ENCODE peak calls at places on chromosomes 13 and 19, in nine cellular contexts. X is left cardiac atrium; T is activated naive CD4-positive, alpha-beta T cell; S is AG08396; R is activated naive CD8-positive, alpha-beta T cell treated with anti-CD3 and anti-CD28 coated beads, Interleukin-2, amount 50 U/mL, for 24 hours; G is stimulated activated CD8-positive, alpha-beta memory T cell treated with anti-CD3 and anti-CD28 coated beads, Interleukin-4, amount 100 ng/mL, for 24 hours; O is effector CD4-positive, alpha-beta T cell; K is H1; U is fibroblast of the aortic adventitia. H is an unnamed sample.

GRCh38 chr19:19489804-19490204 is 25.5 kb downstream of the TSSK6 start:
- DNase-seq in X (no peak), T (no peak), S (no peak), R (no peak), G (no peak), O (no peak), K (no peak), U (no peak), H (no peak)

GRCh38 chr19:15337202-15337601 is 4.9 kb upstream of the BRD4 start:
- DNase-seq in X (no peak), T (no peak), S (peak; percentile 64), R (no peak), G (no peak), O (no peak), K (no peak), U (peak; percentile 70), H (no peak)

GRCh38 chr13:72284791-72285190 is 417.8 kb upstream of the DACH1 start:
- DNase-seq in X (no peak), T (no peak), S (no peak), R (no peak), G (no peak), O (no peak), K (no peak), U (no peak), H (no peak)

GRCh38 chr13:77857810-77858209 is 60.8 kb downstream of the EDNRB start:
- DNase-seq in X (no peak), T (no peak), S (no peak), R (no peak), G (no peak), O (no peak), K (no peak), U (no peak), H (no peak)

GRCh38 chr19:30160996-30161655 is 211.1 kb upstream of the ZNF536 start:
- DNase-seq in X (no peak), T (no peak), S (no peak), R (no peak), G (no peak), O (no peak), K (no peak), U (no peak), H (no peak)

GRCh38 chr13:43876366-43876765 is 3.2 kb downstream of the CCDC122 start:
- DNase-seq in X (no peak), T (no peak), S (no peak), R (no peak), G (no peak), O (no peak), K (no peak), U (no peak), H (no peak)

GRCh38 chr13:50357586-50358118 is 342.4 kb downstream of the KCNRG start:
- DNase-seq in X (peak; percentile 34), T (no peak), S (peak; percentile 64), R (no peak), G (no peak), O (no peak), K (no peak), U (peak; percentile 89), H (peak; percentile 57)

GRCh38 chr13:37747071-37747612 is 122.4 kb downstream of the TRPC4 start:
- DNase-seq in X (no peak), T (no peak), S (no peak), R (no peak), G (no peak), O (no peak), K (no peak), U (peak; percentile 71), H (no peak)

GRCh38 chr13:21476893-21477472 is 17.9 kb upstream of the ZDHHC20 start:
- DNase-seq in X (peak; percentile 85), T (peak; percentile 68), S (peak; percentile 70), R (peak; percentile 87), G (peak; percentile 67), O (peak; percentile 70), K (peak; percentile 90), U (peak; percentile 84), H (no peak)

GRCh38 chr19:5968431-5969373 is 9.2 kb downstream of the RANBP3 start:
- DNase-seq in X (no peak), T (no peak), S (no peak), R (no peak), G (no peak), O (no peak), K (no peak), U (no peak), H (no peak)

GRCh38 chr19:55324705-55325104 is 436 bp downstream of the TMEM150B start:
- DNase-seq in X (no peak), T (no peak), S (no peak), R (no peak), G (no peak), O (no peak), K (no peak), U (no peak), H (no peak)

GRCh38 chr13:77800219-77800618 is 102.7 kb downstream of the SLAIN1 start:
- DNase-seq in X (no peak), T (no peak), S (no peak), R (no peak), G (no peak), O (no peak), K (no peak), U (peak; percentile 80), H (no peak)

GRCh38 chr13:23268441-23268840 is 87.7 kb downstream of the SGCG start:
- DNase-seq in X (no peak), T (no peak), S (no peak), R (peak; percentile 31), G (peak; percentile 6), O (no peak), K (no peak), U (no peak), H (no peak)

GRCh38 chr19:34461375-34462100 is 20.0 kb upstream of the WTIP start:
- DNase-seq in X (no peak), T (no peak), S (peak; percentile 66), R (no peak), G (no peak), O (no peak), K (no peak), U (peak; percentile 69), H (no peak)

GRCh38 chr13:20826810-20827560 is 53.2 kb upstream of the EEF1AKMT1 start:
- DNase-seq in X (no peak), T (no peak), S (no peak), R (no peak), G (no peak), O (no peak), K (no peak), U (peak; percentile 36), H (no peak)

GRCh38 chr13:113114511-113115362 is 7.9 kb upstream of the F10 start:
- DNase-seq in X (no peak), T (no peak), S (no peak), R (no peak), G (no peak), O (no peak), K (no peak), U (no peak), H (no peak)

GRCh38 chr19:32265991-32266390 is 79.4 kb upstream of the ZNF507 start:
- DNase-seq in X (no peak), T (no peak), S (no peak), R (no peak), G (no peak), O (no peak), K (no peak), U (no peak), H (no peak)

GRCh38 chr19:35295792-35296462 is 4.0 kb downstream of the MAG start:
- DNase-seq in X (no peak), T (peak; percentile 38), S (no peak), R (peak; percentile 26), G (no peak), O (peak; percentile 17), K (no peak), U (no peak), H (no peak)

GRCh38 chr13:55967055-55967454 is 1173.7 kb upstream of the PRR20A start:
- DNase-seq in X (no peak), T (no peak), S (no peak), R (no peak), G (no peak), O (no peak), K (no peak), U (no peak), H (no peak)

GRCh38 chr19:41563847-41564514 is 12.0 kb upstream of the CEACAM21 start:
- DNase-seq in X (no peak), T (peak; percentile 45), S (no peak), R (peak; percentile 51), G (no peak), O (peak; percentile 58), K (no peak), U (no peak), H (no peak)

GRCh38 chr13:107641574-107641973 is 573.8 kb downstream of the LIG4 start:
- DNase-seq in X (no peak), T (no peak), S (no peak), R (no peak), G (no peak), O (no peak), K (no peak), U (no peak), H (no peak)

GRCh38 chr13:39273953-39274352 is 235.7 kb downstream of the NHLRC3 start:
- DNase-seq in X (no peak), T (no peak), S (no peak), R (no peak), G (no peak), O (no peak), K (no peak), U (peak; percentile 38), H (no peak)

GRCh38 chr19:54684537-54684936 is 21.8 kb downstream of the LILRB4 start:
- DNase-seq in X (no peak), T (no peak), S (peak; percentile 8), R (no peak), G (no peak), O (no peak), K (no peak), U (no peak), H (no peak)

GRCh38 chr19:45400192-45400591 is 4.7 kb downstream of the PPP1R13L start:
- DNase-seq in X (no peak), T (no peak), S (no peak), R (no peak), G (no peak), O (no peak), K (no peak), U (no peak), H (no peak)

GRCh38 chr19:43818500-43818899 is 8.6 kb upstream of the ZNF283 start:
- DNase-seq in X (no peak), T (no peak), S (no peak), R (no peak), G (no peak), O (no peak), K (no peak), U (no peak), H (no peak)

GRCh38 chr19:6769006-6769637 is 1.9 kb upstream of the SH2D3A start:
- DNase-seq in X (no peak), T (no peak), S (peak; percentile 69), R (no peak), G (no peak), O (no peak), K (no peak), U (peak; percentile 28), H (no peak)

GRCh38 chr13:19713186-19713965 is 69.4 kb downstream of the PSPC1 start:
- DNase-seq in X (no peak), T (no peak), S (peak; percentile 11), R (no peak), G (no peak), O (no peak), K (no peak), U (peak; percentile 40), H (no peak)

GRCh38 chr13:39485314-39485700 is 117.7 kb downstream of the LHFPL6 start:
- DNase-seq in X (no peak), T (no peak), S (no peak), R (no peak), G (no peak), O (no peak), K (no peak), U (peak; percentile 49), H (no peak)

GRCh38 chr13:97313481-97313880 is 91.3 kb downstream of the MBNL2 start:
- DNase-seq in X (no peak), T (no peak), S (no peak), R (no peak), G (no peak), O (no peak), K (no peak), U (no peak), H (no peak)

GRCh38 chr13:32264407-32264806 is 50.8 kb downstream of the ZAR1L start:
- DNase-seq in X (peak; percentile 84), T (no peak), S (no peak), R (no peak), G (no peak), O (no peak), K (no peak), U (peak; percentile 58), H (no peak)

GRCh38 chr13:32261567-32261966 is 53.6 kb downstream of the ZAR1L start:
- DNase-seq in X (peak; percentile 91), T (no peak), S (peak; percentile 64), R (no peak), G (no peak), O (no peak), K (no peak), U (peak; percentile 91), H (no peak)